ENCODE peak calls at places on chromosomes 13 and 19, in eight cellular contexts. One of them, this sample, is unnamed.

GRCh38 chr19:4094761-4095487 is 28.2 kb upstream of the ZBTB7A start:
- DNase-seq in body of pancreas: no peak
- DNase-seq in lower leg skin: no peak
- DNase-seq in AG10803: no peak
- DNase-seq in A549: no peak
- DNase-seq in cardiac fibroblast: no peak
- DNase-seq in HFF-Myc: no peak
- DNase-seq in choroid plexus epithelial cell: no peak
- DNase-seq in this sample: no peak

GRCh38 chr13:112238436-112238995 is 137.6 kb upstream of the SPACA7 start:
- DNase-seq in HFF-Myc: no peak
- DNase-seq in cardiac fibroblast: no peak
- DNase-seq in choroid plexus epithelial cell: no peak
- DNase-seq in AG10803: no peak
- DNase-seq in A549: no peak
- DNase-seq in body of pancreas: no peak
- DNase-seq in lower leg skin: peak
- DNase-seq in this sample: no peak

GRCh38 chr13:87667686-87668085 is 3.5 kb upstream of the SLITRK5 start:
- DNase-seq in body of pancreas: no peak
- DNase-seq in cardiac fibroblast: no peak
- DNase-seq in HFF-Myc: no peak
- DNase-seq in lower leg skin: no peak
- DNase-seq in AG10803: no peak
- DNase-seq in choroid plexus epithelial cell: no peak
- DNase-seq in A549: no peak
- DNase-seq in this sample: no peak

GRCh38 chr19:4600082-4600481 is 39.2 kb upstream of the TNFAIP8L1 start:
- DNase-seq in HFF-Myc: no peak
- DNase-seq in body of pancreas: no peak
- DNase-seq in choroid plexus epithelial cell: no peak
- DNase-seq in A549: no peak
- DNase-seq in AG10803: no peak
- DNase-seq in cardiac fibroblast: no peak
- DNase-seq in lower leg skin: no peak
- DNase-seq in this sample: no peak

GRCh38 chr13:48159436-48160225 is 64.7 kb upstream of the MED4 start:
- DNase-seq in cardiac fibroblast: no peak
- DNase-seq in A549: no peak
- DNase-seq in choroid plexus epithelial cell: no peak
- DNase-seq in AG10803: no peak
- DNase-seq in body of pancreas: no peak
- DNase-seq in HFF-Myc: no peak
- DNase-seq in lower leg skin: no peak
- DNase-seq in this sample: no peak

GRCh38 chr13:107374038-107374437 is 806.1 kb upstream of the ARGLU1 start:
- DNase-seq in lower leg skin: no peak
- DNase-seq in body of pancreas: no peak
- DNase-seq in cardiac fibroblast: no peak
- DNase-seq in AG10803: no peak
- DNase-seq in HFF-Myc: no peak
- DNase-seq in choroid plexus epithelial cell: peak
- DNase-seq in A549: no peak
- DNase-seq in this sample: no peak

GRCh38 chr13:93226065-93226622 is 463 bp upstream of the GPC6 start:
- DNase-seq in lower leg skin: no peak
- DNase-seq in AG10803: no peak
- DNase-seq in A549: no peak
- DNase-seq in body of pancreas: no peak
- DNase-seq in choroid plexus epithelial cell: no peak
- DNase-seq in cardiac fibroblast: no peak
- DNase-seq in HFF-Myc: no peak
- DNase-seq in this sample: no peak

GRCh38 chr19:1905071-1905862 is at the start of the genes ADAT3 and SCAMP4:
- DNase-seq in choroid plexus epithelial cell: peak
- DNase-seq in cardiac fibroblast: peak
- DNase-seq in AG10803: peak
- DNase-seq in A549: peak
- DNase-seq in lower leg skin: peak
- DNase-seq in HFF-Myc: peak
- DNase-seq in body of pancreas: peak
- DNase-seq in this sample: peak

GRCh38 chr13:40539954-40540706 is 126.3 kb downstream of the FOXO1 start:
- DNase-seq in lower leg skin: no peak
- DNase-seq in choroid plexus epithelial cell: peak
- DNase-seq in cardiac fibroblast: peak
- DNase-seq in body of pancreas: no peak
- DNase-seq in HFF-Myc: peak
- DNase-seq in A549: peak
- DNase-seq in AG10803: peak
- DNase-seq in this sample: peak

GRCh38 chr13:99290890-99291289 is 16.3 kb downstream of the GPR183 start:
- DNase-seq in lower leg skin: no peak
- DNase-seq in cardiac fibroblast: no peak
- DNase-seq in HFF-Myc: no peak
- DNase-seq in A549: no peak
- DNase-seq in choroid plexus epithelial cell: no peak
- DNase-seq in AG10803: no peak
- DNase-seq in body of pancreas: no peak
- DNase-seq in this sample: no peak

GRCh38 chr13:94416454-94417080 is 62.9 kb downstream of the DCT start:
- DNase-seq in body of pancreas: peak
- DNase-seq in A549: peak
- DNase-seq in lower leg skin: no peak
- DNase-seq in choroid plexus epithelial cell: peak
- DNase-seq in cardiac fibroblast: peak
- DNase-seq in AG10803: no peak
- DNase-seq in HFF-Myc: no peak
- DNase-seq in this sample: peak

GRCh38 chr19:38735257-38735686 is 9.0 kb downstream of the CAPN12 start:
- DNase-seq in choroid plexus epithelial cell: no peak
- DNase-seq in cardiac fibroblast: no peak
- DNase-seq in body of pancreas: peak
- DNase-seq in AG10803: no peak
- DNase-seq in lower leg skin: no peak
- DNase-seq in A549: peak
- DNase-seq in HFF-Myc: no peak
- DNase-seq in this sample: peak

GRCh38 chr19:50322234-50322633 is 6.9 kb downstream of the KCNC3 start:
- DNase-seq in cardiac fibroblast: no peak
- DNase-seq in lower leg skin: no peak
- DNase-seq in AG10803: no peak
- DNase-seq in choroid plexus epithelial cell: no peak
- DNase-seq in A549: no peak
- DNase-seq in body of pancreas: no peak
- DNase-seq in HFF-Myc: no peak
- DNase-seq in this sample: no peak

DNA sequence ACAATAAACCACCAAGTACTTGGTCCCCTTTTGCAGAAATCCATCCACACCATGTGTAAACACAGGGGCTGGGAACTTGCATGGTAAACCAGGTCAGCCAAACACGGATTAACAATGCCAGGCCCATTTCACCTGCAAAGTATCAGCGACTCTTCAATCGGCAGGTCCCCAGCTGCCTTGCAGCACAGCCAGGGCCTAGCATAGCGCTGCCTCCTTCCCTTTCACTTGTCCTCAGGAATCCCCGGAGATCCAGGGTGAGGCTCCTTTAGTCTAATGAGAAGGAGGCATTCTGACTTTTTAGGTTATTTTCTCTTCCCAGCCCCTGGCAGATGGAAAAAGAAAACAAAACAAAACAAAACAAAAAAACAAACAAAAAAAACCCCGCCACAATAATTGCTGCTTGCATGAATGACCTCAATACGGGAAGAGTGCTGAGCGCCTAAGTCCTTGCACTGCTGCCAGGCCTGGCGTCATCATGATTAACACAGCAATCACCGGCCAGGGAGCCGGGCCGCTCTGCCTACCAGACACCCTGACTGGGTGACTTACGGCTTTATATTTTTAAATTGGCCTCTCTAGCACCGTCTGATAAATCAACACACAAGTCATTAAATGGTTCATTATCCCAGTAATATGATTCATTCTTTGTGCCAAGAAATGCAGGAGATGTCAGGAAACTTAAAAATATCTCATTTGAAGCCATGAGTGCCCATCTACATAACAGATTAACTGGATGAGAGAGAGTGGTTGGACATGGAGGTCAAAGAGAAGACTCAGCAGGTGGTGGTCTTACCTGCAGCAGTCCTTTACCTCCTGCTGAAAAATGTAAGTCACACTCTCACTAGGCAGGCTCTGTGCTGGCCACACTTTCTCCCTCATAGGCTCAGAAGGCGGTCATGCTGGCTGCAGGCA is 692.7 kb downstream of the UQCRFS1 start:
- DNase-seq in AG10803: peak
- DNase-seq in lower leg skin: no peak
- DNase-seq in body of pancreas: peak
- DNase-seq in cardiac fibroblast: no peak
- DNase-seq in A549: no peak
- DNase-seq in choroid plexus epithelial cell: no peak
- DNase-seq in HFF-Myc: no peak
- DNase-seq in this sample: no peak
- H3K4me3 ChIP-seq in AG10803: no peak
- H3K4me3 ChIP-seq in lower leg skin: no peak
- H3K4me3 ChIP-seq in body of pancreas: no peak
- H3K4me3 ChIP-seq in cardiac fibroblast: no peak
- H3K4me3 ChIP-seq in A549: no peak
- H3K4me3 ChIP-seq in choroid plexus epithelial cell: no peak
- H3K4me3 ChIP-seq in HFF-Myc: no peak
- H3K4me3 ChIP-seq in this sample: no peak

GRCh38 chr19:52170304-52170703 is 1.1 kb downstream of the ZNF836 start:
- DNase-seq in A549: no peak
- DNase-seq in lower leg skin: no peak
- DNase-seq in HFF-Myc: no peak
- DNase-seq in cardiac fibroblast: peak
- DNase-seq in body of pancreas: peak
- DNase-seq in AG10803: no peak
- DNase-seq in choroid plexus epithelial cell: no peak
- DNase-seq in this sample: no peak

GRCh38 chr19:52170863-52171320 is 529 bp downstream of the ZNF836 start:
- DNase-seq in body of pancreas: peak
- DNase-seq in choroid plexus epithelial cell: no peak
- DNase-seq in A549: no peak
- DNase-seq in lower leg skin: peak
- DNase-seq in cardiac fibroblast: peak
- DNase-seq in AG10803: no peak
- DNase-seq in HFF-Myc: no peak
- DNase-seq in this sample: peak

GRCh38 chr19:52176574-52176973 is 5.2 kb upstream of the ZNF836 start:
- DNase-seq in AG10803: no peak
- DNase-seq in body of pancreas: no peak
- DNase-seq in A549: no peak
- DNase-seq in choroid plexus epithelial cell: no peak
- DNase-seq in cardiac fibroblast: no peak
- DNase-seq in lower leg skin: no peak
- DNase-seq in HFF-Myc: no peak
- DNase-seq in this sample: peak

GRCh38 chr19:52172347-52172746 is 926 bp upstream of the ZNF836 start:
- DNase-seq in A549: no peak
- DNase-seq in choroid plexus epithelial cell: no peak
- DNase-seq in cardiac fibroblast: no peak
- DNase-seq in body of pancreas: no peak
- DNase-seq in AG10803: no peak
- DNase-seq in lower leg skin: no peak
- DNase-seq in HFF-Myc: no peak
- DNase-seq in this sample: no peak

GRCh38 chr19:52171321-52172169 is at the start of gene ZNF836:
- DNase-seq in A549: peak
- DNase-seq in body of pancreas: peak
- DNase-seq in cardiac fibroblast: peak
- DNase-seq in AG10803: peak
- DNase-seq in HFF-Myc: peak
- DNase-seq in lower leg skin: peak
- DNase-seq in choroid plexus epithelial cell: peak
- DNase-seq in this sample: peak
- H3K4me3 ChIP-seq in A549: peak
- H3K4me3 ChIP-seq in body of pancreas: peak
- H3K4me3 ChIP-seq in cardiac fibroblast: peak
- H3K4me3 ChIP-seq in AG10803: peak
- H3K4me3 ChIP-seq in HFF-Myc: peak
- H3K4me3 ChIP-seq in lower leg skin: peak
- H3K4me3 ChIP-seq in choroid plexus epithelial cell: peak
- H3K4me3 ChIP-seq in this sample: peak

GRCh38 chr19:49103331-49104085 is 10.7 kb upstream of the LIN7B start:
- DNase-seq in lower leg skin: no peak
- DNase-seq in HFF-Myc: no peak
- DNase-seq in A549: no peak
- DNase-seq in AG10803: no peak
- DNase-seq in cardiac fibroblast: no peak
- DNase-seq in choroid plexus epithelial cell: no peak
- DNase-seq in body of pancreas: no peak
- DNase-seq in this sample: no peak

GRCh38 chr19:49102303-49102702 is 11.9 kb upstream of the LIN7B start:
- DNase-seq in A549: no peak
- DNase-seq in HFF-Myc: no peak
- DNase-seq in choroid plexus epithelial cell: no peak
- DNase-seq in body of pancreas: no peak
- DNase-seq in lower leg skin: no peak
- DNase-seq in cardiac fibroblast: no peak
- DNase-seq in AG10803: no peak
- DNase-seq in this sample: no peak

GRCh38 chr19:49106648-49107135 is 7.5 kb upstream of the LIN7B start:
- DNase-seq in HFF-Myc: no peak
- DNase-seq in lower leg skin: no peak
- DNase-seq in choroid plexus epithelial cell: peak
- DNase-seq in body of pancreas: peak
- DNase-seq in A549: peak
- DNase-seq in AG10803: peak
- DNase-seq in cardiac fibroblast: peak
- DNase-seq in this sample: peak

GRCh38 chr19:49101160-49101559 is 13.0 kb upstream of the LIN7B start:
- DNase-seq in cardiac fibroblast: no peak
- DNase-seq in HFF-Myc: no peak
- DNase-seq in lower leg skin: no peak
- DNase-seq in body of pancreas: no peak
- DNase-seq in choroid plexus epithelial cell: no peak
- DNase-seq in AG10803: no peak
- DNase-seq in A549: no peak
- DNase-seq in this sample: no peak

GRCh38 chr19:49104229-49104864 is 9.8 kb upstream of the LIN7B start:
- DNase-seq in AG10803: no peak
- DNase-seq in HFF-Myc: no peak
- DNase-seq in choroid plexus epithelial cell: no peak
- DNase-seq in lower leg skin: no peak
- DNase-seq in body of pancreas: no peak
- DNase-seq in A549: no peak
- DNase-seq in cardiac fibroblast: no peak
- DNase-seq in this sample: no peak
- H3K4me3 ChIP-seq in AG10803: no peak
- H3K4me3 ChIP-seq in HFF-Myc: no peak
- H3K4me3 ChIP-seq in choroid plexus epithelial cell: no peak
- H3K4me3 ChIP-seq in lower leg skin: no peak
- H3K4me3 ChIP-seq in body of pancreas: no peak
- H3K4me3 ChIP-seq in A549: no peak
- H3K4me3 ChIP-seq in cardiac fibroblast: no peak
- H3K4me3 ChIP-seq in this sample: no peak

DNA sequence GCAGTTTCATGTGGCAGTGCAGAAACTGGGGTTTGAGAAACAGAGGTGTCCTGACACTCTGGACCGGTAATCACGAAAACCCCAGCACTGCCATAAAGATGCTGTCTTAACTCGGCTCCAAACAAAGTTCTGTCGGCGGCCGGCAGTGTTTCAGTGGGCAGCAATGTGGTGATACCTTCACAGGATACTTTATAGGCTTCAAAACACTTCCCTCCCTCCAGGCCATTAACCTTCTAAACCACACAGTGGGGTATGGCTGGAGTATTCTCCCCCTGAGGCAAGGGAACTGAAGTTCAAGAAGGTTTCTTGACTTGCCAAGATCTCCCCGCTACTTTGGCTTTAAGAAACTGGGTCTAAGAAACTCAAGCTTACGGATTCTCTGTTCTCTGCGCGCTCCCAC is 1.1 kb downstream of the RUBCNL start:
- DNase-seq in cardiac fibroblast: no peak
- DNase-seq in lower leg skin: no peak
- DNase-seq in choroid plexus epithelial cell: no peak
- DNase-seq in HFF-Myc: no peak
- DNase-seq in A549: no peak
- DNase-seq in body of pancreas: no peak
- DNase-seq in AG10803: no peak
- DNase-seq in this sample: no peak
- H3K4me3 ChIP-seq in cardiac fibroblast: no peak
- H3K4me3 ChIP-seq in lower leg skin: no peak
- H3K4me3 ChIP-seq in choroid plexus epithelial cell: no peak
- H3K4me3 ChIP-seq in HFF-Myc: no peak
- H3K4me3 ChIP-seq in A549: no peak
- H3K4me3 ChIP-seq in body of pancreas: no peak
- H3K4me3 ChIP-seq in AG10803: no peak
- H3K4me3 ChIP-seq in this sample: peak

This sample was measured in Caco-2.